ENCODE peak calls at places on chromosomes 13 and 19, in six cellular contexts. Y, Q, N, G, C and K are unnamed samples.
A peak's percentile ranks its signal among the peaks of the same experiment; 100 is the strongest.

GRCh38 chr19:38537071-38537847 is 80.5 kb downstream of the MAP4K1 start:
- DNase-seq in Y (no peak), C (no peak), N (no peak), Q (no peak), G (no peak), K (no peak)

GRCh38 chr13:101399365-101399764 is 16.9 kb downstream of the NALCN start:
- DNase-seq in Y (no peak), Q (no peak), C (no peak), N (no peak), G (no peak), K (no peak)

GRCh38 chr13:36288794-36289391 is 8.7 kb downstream of the CCDC169 start:
- DNase-seq in G (no peak), N (no peak), Q (no peak), Y (no peak), C (no peak), K (no peak)

GRCh38 chr19:53190253-53190652 is 2.9 kb downstream of the ZNF665 start:
- DNase-seq in Q (no peak), C (no peak), Y (no peak), G (no peak), N (no peak), K (no peak)

GRCh38 chr19:39304701-39305571 is 8.7 kb downstream of the IFNL1 start:
- DNase-seq in N (no peak), Y (no peak), G (no peak), Q (no peak), C (peak; percentile 79), K (no peak)

GRCh38 chr13:42047561-42048322 is 706 bp upstream of the DGKH start:
- DNase-seq in G (peak; percentile 53), C (peak; percentile 76), N (peak; percentile 37), Y (peak; percentile 51), Q (peak; percentile 55), K (no peak)

GRCh38 chr13:113927661-113928581 is 46.0 kb downstream of the C13orf46 start:
- DNase-seq in Q (no peak), N (no peak), G (peak; percentile 61), Y (peak; percentile 98), C (no peak), K (no peak)

GRCh38 chr13:99774644-99775043 is 196.9 kb downstream of the ZIC5 start:
- DNase-seq in Y (no peak), Q (no peak), N (no peak), C (no peak), G (no peak), K (no peak)

GRCh38 chr19:13778847-13779246 is 4.6 kb downstream of the C19orf53 start:
- DNase-seq in N (no peak), Y (no peak), Q (no peak), C (no peak), G (no peak), K (no peak)

GRCh38 chr19:53583181-53583580 is 45.2 kb downstream of the ZNF331 start:
- DNase-seq in Q (no peak), G (no peak), Y (no peak), N (no peak), C (no peak), K (no peak)

GRCh38 chr19:39110263-39110967 is 15.2 kb upstream of the PAK4 start:
- DNase-seq in Q (no peak), Y (no peak), G (no peak), N (peak; percentile 64), C (peak; percentile 75), K (peak; percentile 21)

GRCh38 chr19:38831142-38831605 is 420 bp downstream of the ECH1 start:
- DNase-seq in Q (no peak), Y (peak; percentile 92), N (no peak), G (peak; percentile 88), C (peak; percentile 94), K (no peak)

GRCh38 chr19:30694156-30694555 is 322.0 kb downstream of the ZNF536 start:
- DNase-seq in Q (no peak), C (no peak), G (no peak), Y (no peak), N (no peak), K (no peak)

GRCh38 chr13:45422731-45423130 is 4.6 kb upstream of the SLC25A30 start:
- DNase-seq in Q (no peak), N (no peak), Y (no peak), C (no peak), G (no peak), K (no peak)

GRCh38 chr19:13228561-13228960 is 78.3 kb downstream of the IER2 start:
- DNase-seq in G (no peak), N (no peak), Q (no peak), Y (no peak), C (no peak), K (no peak)

GRCh38 chr13:25927966-25928365 is 123.8 kb downstream of the SHISA2 start:
- DNase-seq in Y (no peak), N (no peak), C (no peak), Q (peak; percentile 26), G (no peak), K (no peak)

GRCh38 chr19:1929051-1929742 is 11.8 kb upstream of the CSNK1G2 start:
- DNase-seq in G (peak; percentile 73), Q (no peak), Y (peak; percentile 50), N (peak; percentile 71), C (peak; percentile 87), K (peak; percentile 61)